ENCODE peak calls at places on chromosomes 16 and 17, in ten cellular contexts. G is cardiac fibroblast; L is stimulated activated CD4-positive, alpha-beta T cell treated with anti-CD3 and anti-CD28 coated beads, Interleukin-1b, Interleukin-23, amount 100 ng/mL, for 1 hour; J is sciatic nerve; U is GM23338; C is LNCaP clone FGC; D is fibroblast of the conjunctiva; M is hepatocyte; V is GM23248; K is OCI-LY7. H is an unnamed sample.

GRCh38 chr16:30740364-30741251 is 7.6 kb upstream of the PHKG2 start:
- DNase-seq in G (peak; percentile 91), L (no peak), J (peak; percentile 85), U (peak; percentile 72), C (peak; percentile 91), D (peak; percentile 79), M (peak; percentile 87), V (peak; percentile 91), K (no peak), H (no peak)

GRCh38 chr17:10879110-10879509 is 41.2 kb upstream of the PIRT start:
- DNase-seq in G (peak; percentile 10), L (no peak), J (no peak), U (peak; percentile 12), C (peak; percentile 17), D (no peak), M (peak; percentile 66), V (peak; percentile 26), K (peak; percentile 7), H (no peak)

GRCh38 chr17:69898606-69899005 is 176.4 kb upstream of the KCNJ16 start:
- DNase-seq in G (peak; percentile 86), L (no peak), J (no peak), U (no peak), C (no peak), D (peak; percentile 83), M (no peak), V (peak; percentile 14), K (no peak), H (no peak)

GRCh38 chr17:77958716-77959215 is 263 bp downstream of the TNRC6C start:
- DNase-seq in G (no peak), L (no peak), J (no peak), U (no peak), C (no peak), D (no peak), M (no peak), V (no peak), K (peak; percentile 42), H (no peak)

GRCh38 chr16:81798311-81799137 is 19.4 kb downstream of the PLCG2 start:
- DNase-seq in G (no peak), L (no peak), J (no peak), U (peak; percentile 12), C (no peak), D (no peak), M (no peak), V (no peak), K (peak; percentile 96), H (no peak)

GRCh38 chr17:37465058-37465616 is 24.6 kb upstream of the DUSP14 start:
- DNase-seq in G (peak; percentile 93), L (no peak), J (no peak), U (no peak), C (no peak), D (no peak), M (no peak), V (peak; percentile 60), K (no peak), H (peak; percentile 79)

GRCh38 chr17:82658331-82658730 is 10.1 kb upstream of the WDR45B start:
- DNase-seq in G (no peak), L (no peak), J (peak; percentile 50), U (no peak), C (no peak), D (no peak), M (no peak), V (no peak), K (no peak), H (no peak)

GRCh38 chr16:31897283-31897682 is 23.7 kb downstream of the ZNF267 start:
- DNase-seq in G (no peak), L (no peak), J (no peak), U (no peak), C (no peak), D (no peak), M (no peak), V (no peak), K (no peak), H (no peak)

GRCh38 chr17:71438631-71439146 is 682.1 kb upstream of the SOX9 start:
- DNase-seq in G (peak; percentile 93), L (no peak), J (no peak), U (no peak), C (no peak), D (peak; percentile 79), M (peak; percentile 77), V (peak; percentile 94), K (no peak), H (peak; percentile 86)

GRCh38 chr17:3693829-3694231 is 2.1 kb downstream of the P2RX5 start:
- DNase-seq in G (no peak), L (no peak), J (no peak), U (no peak), C (no peak), D (no peak), M (no peak), V (no peak), K (peak; percentile 67), H (no peak)

GRCh38 chr17:72870437-72870985 is 222.0 kb downstream of the SLC39A11 start:
- DNase-seq in G (no peak), L (no peak), J (no peak), U (no peak), C (no peak), D (no peak), M (no peak), V (no peak), K (no peak), H (no peak)

GRCh38 chr16:21599994-21600773 is 807 bp downstream of the METTL9 start:
- DNase-seq in G (peak; percentile 65), L (no peak), J (peak; percentile 58), U (peak; percentile 62), C (no peak), D (no peak), M (peak; percentile 44), V (peak; percentile 78), K (peak; percentile 69), H (peak; percentile 26)

GRCh38 chr16:11254913-11255736 is 879 bp downstream of the SOCS1 start:
- DNase-seq in G (peak; percentile 37), L (no peak), J (peak; percentile 69), U (no peak), C (no peak), D (no peak), M (peak; percentile 82), V (peak; percentile 86), K (peak; percentile 85), H (no peak)

GRCh38 chr16:48109496-48109895 is 46.3 kb downstream of the ABCC12 start:
- DNase-seq in G (no peak), L (no peak), J (no peak), U (no peak), C (no peak), D (no peak), M (no peak), V (no peak), K (no peak), H (no peak)

GRCh38 chr16:49581630-49582298 is 208.2 kb downstream of the C16orf78 start:
- DNase-seq in G (no peak), L (no peak), J (no peak), U (no peak), C (no peak), D (no peak), M (no peak), V (no peak), K (no peak), H (no peak)

GRCh38 chr16:31052131-31052530 is 18.8 kb downstream of the STX4 start:
- DNase-seq in G (peak; percentile 96), L (no peak), J (no peak), U (no peak), C (no peak), D (peak; percentile 93), M (peak; percentile 74), V (peak; percentile 97), K (no peak), H (peak; percentile 90)

GRCh38 chr17:27419156-27419555 is 37.1 kb upstream of the KSR1 start:
- DNase-seq in G (no peak), L (no peak), J (peak; percentile 31), U (no peak), C (no peak), D (no peak), M (no peak), V (no peak), K (no peak), H (no peak)

GRCh38 chr17:57499648-57500049 is 243.3 kb downstream of the MSI2 start:
- DNase-seq in G (no peak), L (no peak), J (no peak), U (no peak), C (no peak), D (no peak), M (no peak), V (peak; percentile 68), K (no peak), H (no peak)

GRCh38 chr16:10751291-10751697 is 7.7 kb downstream of the NUBP1 start:
- DNase-seq in G (no peak), L (no peak), J (no peak), U (peak; percentile 37), C (no peak), D (no peak), M (no peak), V (peak; percentile 9), K (no peak), H (no peak)

GRCh38 chr17:36999475-36999874 is 50.7 kb downstream of the AATF start:
- DNase-seq in G (no peak), L (no peak), J (no peak), U (no peak), C (no peak), D (no peak), M (no peak), V (no peak), K (no peak), H (no peak)

GRCh38 chr16:55499281-55499680 is 9.6 kb upstream of the LPCAT2 start:
- DNase-seq in G (no peak), L (no peak), J (no peak), U (no peak), C (no peak), D (no peak), M (no peak), V (no peak), K (no peak), H (no peak)

GRCh38 chr16:66127459-66128362 is 238.8 kb upstream of the CDH5 start:
- DNase-seq in G (no peak), L (no peak), J (no peak), U (peak; percentile 44), C (no peak), D (no peak), M (no peak), V (peak; percentile 16), K (no peak), H (no peak)

GRCh38 chr17:79038545-79039135 is 14.7 kb downstream of the C1QTNF1 start:
- DNase-seq in G (peak; percentile 99), L (no peak), J (peak; percentile 57), U (no peak), C (no peak), D (peak; percentile 72), M (no peak), V (peak; percentile 99), K (no peak), H (no peak)

H was measured in foreskin melanocyte.